ENCODE peak calls at places on chromosomes 4 and X, in six cellular contexts. R, T, Q, C, K and U are unnamed samples.

GRCh38 chr4:51943221-51943620 is 76.9 kb downstream of the LRRC66 start:
- DNase-seq in T (no peak), K (no peak), R (no peak), C (no peak), Q (no peak), U (no peak)

GRCh38 chr4:154491341-154491679 is 289 bp downstream of the DCHS2 start:
- DNase-seq in Q (no peak), K (no peak), R (no peak), C (peak; percentile 58), T (no peak), U (no peak)

GRCh38 chr4:89492476-89493110 is 185.0 kb upstream of the GPRIN3 start:
- DNase-seq in K (no peak), T (no peak), C (no peak), Q (peak; percentile 94), R (no peak), U (no peak)

GRCh38 chr4:156038772-156039171 is 85.1 kb upstream of the CTSO start:
- DNase-seq in R (no peak), Q (no peak), K (no peak), T (no peak), C (no peak), U (no peak)

GRCh38 chr4:16583764-16584163 is 314.7 kb downstream of the LDB2 start:
- DNase-seq in K (no peak), Q (no peak), R (no peak), T (no peak), C (no peak), U (no peak)

GRCh38 chrX:68647156-68647957 is at the start of gene STARD8:
- DNase-seq in T (no peak), C (peak; percentile 65), K (no peak), R (no peak), Q (peak; percentile 57), U (no peak)

GRCh38 chr4:176193898-176194297 is 1.5 kb downstream of the SPATA4 start:
- DNase-seq in C (no peak), R (no peak), Q (peak; percentile 43), T (no peak), K (no peak), U (no peak)

GRCh38 chr4:105191621-105192210 is 45.0 kb downstream of the TET2 start:
- DNase-seq in R (no peak), T (no peak), K (peak; percentile 81), Q (peak; percentile 67), C (no peak), U (no peak)

GRCh38 chr4:37510626-37511025 is 175.6 kb downstream of the RELL1 start:
- DNase-seq in Q (no peak), C (no peak), T (no peak), K (no peak), R (no peak), U (no peak)

GRCh38 chrX:14076639-14077038 is 46.9 kb upstream of the GEMIN8 start:
- DNase-seq in T (no peak), C (no peak), R (no peak), Q (no peak), K (no peak), U (no peak)

DNA sequence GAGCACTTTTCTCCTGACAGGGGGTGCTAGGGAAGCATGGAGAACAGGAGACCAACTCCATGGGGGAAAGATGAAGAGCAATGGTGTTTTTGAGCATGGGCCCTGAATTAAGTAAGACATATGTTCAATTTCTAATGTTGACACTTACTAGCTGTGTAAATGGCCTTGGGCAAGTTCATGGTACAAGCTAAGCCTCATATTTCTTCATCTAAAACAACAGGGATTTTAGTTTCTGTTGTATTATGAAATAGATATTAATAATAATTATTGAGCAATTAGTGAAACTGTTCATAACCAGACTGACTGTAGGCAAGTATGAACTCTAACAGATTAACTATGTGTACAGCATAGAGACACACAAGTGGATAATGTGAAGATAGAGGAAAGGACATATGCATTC is 515.0 kb upstream of the FAT1 start:
- DNase-seq in K (no peak), Q (no peak), R (no peak), T (no peak), C (no peak), U (no peak)
- H3K27me3 ChIP-seq in K (no peaks in the 10 kb centered on the region), Q (no peaks in the 10 kb centered on the region), R (no peaks in the 10 kb centered on the region), T (no peaks in the 10 kb centered on the region), C (no peaks in the 10 kb centered on the region), U (no peaks in the 10 kb centered on the region)

GRCh38 chrX:10597871-10598270 is 22.5 kb downstream of the MID1 start:
- DNase-seq in C (peak; percentile 57), R (no peak), T (no peak), Q (peak; percentile 63), K (no peak), U (no peak)
- TF ChIP-seq CTCF in C (no peak), R (no peak), T (no peak), Q (peak; percentile 46), K (peak; percentile 56), U (peak; percentile 56)

GRCh38 chr4:13411942-13412341 is 72.2 kb downstream of the RAB28 start:
- DNase-seq in K (no peak), Q (no peak), C (no peak), T (no peak), R (no peak), U (no peak)
- TF ChIP-seq POLR2A in K (no peak), Q (no peak), C (no peak), T (no peak), R (no peak), U (no peak)

GRCh38 chrX:126448681-126449080 is 103.9 kb downstream of the DCAF12L1 start:
- DNase-seq in Q (no peak), R (no peak), K (no peak), C (no peak), T (no peak), U (no peak)
- H3K27me3 ChIP-seq in Q (no peaks in the 10 kb centered on the region), R (no peaks in the 10 kb centered on the region), K (no peaks in the 10 kb centered on the region), C (no peaks in the 10 kb centered on the region), T (no peaks in the 10 kb centered on the region), U (no peaks in the 10 kb centered on the region)

GRCh38 chr4:112510468-112511293 is 5.3 kb downstream of the NEUROG2 start:
- DNase-seq in C (no peak), K (no peak), Q (no peak), R (no peak), T (no peak), U (no peak)
- TF ChIP-seq CTCF in C (no peak), K (no peak), Q (no peak), R (no peak), T (no peak), U (no peak)

DNA sequence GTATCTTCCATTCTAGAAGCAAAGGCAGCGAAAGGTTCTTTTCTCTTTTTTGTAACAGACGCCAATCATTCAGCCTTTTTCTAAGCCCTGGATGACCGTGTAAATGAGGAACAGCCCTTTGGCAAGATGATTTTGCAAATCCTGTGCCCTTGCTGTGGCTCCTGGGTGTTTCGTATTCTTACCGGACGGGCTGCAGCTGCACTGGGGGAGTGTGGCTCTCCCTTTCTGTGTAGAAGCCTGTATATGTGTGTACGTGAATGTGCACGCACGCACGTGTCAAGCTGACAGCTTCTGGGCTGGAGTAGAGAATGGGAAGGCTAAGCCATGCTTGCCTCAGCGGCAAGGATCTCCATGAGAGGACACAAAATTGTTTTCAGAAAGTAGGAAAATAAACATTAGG is 8.2 kb downstream of the GRPEL1 start:
- DNase-seq in R (peak; percentile 14), C (no peak), Q (no peak), T (no peak), K (no peak), U (no peak)
- TF ChIP-seq POLR2A in R (no peak), C (no peak), Q (no peak), T (no peak), K (no peak), U (no peak)

GRCh38 chrX:15567267-15567666 is 33.5 kb downstream of the ACE2 start:
- DNase-seq in K (no peak), T (no peak), R (no peak), Q (no peak), C (no peak), U (no peak)
- H3K27me3 ChIP-seq in K (no peaks in the 10 kb centered on the region), T (peaks cover 53% of the 10 kb centered on the region), R (no peaks in the 10 kb centered on the region), Q (no peaks in the 10 kb centered on the region), C (peaks cover 22% of the 10 kb centered on the region), U (no peaks in the 10 kb centered on the region)

DNA sequence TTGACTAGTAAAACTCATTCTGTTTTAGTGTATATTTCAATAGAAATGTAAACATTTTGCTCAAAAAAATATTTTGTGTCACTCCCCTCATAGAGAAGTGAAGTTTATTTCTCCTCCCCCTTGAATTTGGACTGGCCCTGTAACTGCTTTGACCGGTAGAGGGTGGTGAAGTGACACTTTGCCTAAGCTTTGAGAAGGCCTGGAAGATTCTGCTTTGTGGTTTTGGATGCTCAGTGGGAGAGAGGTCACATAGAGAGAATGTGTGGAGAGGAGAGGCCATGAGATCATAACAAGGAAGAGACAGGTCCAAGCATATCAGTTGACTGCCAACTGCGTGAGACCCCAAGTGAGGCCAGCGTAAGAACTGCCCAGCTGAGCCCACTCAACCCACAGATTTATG is 19.1 kb upstream of the ARX start:
- DNase-seq in Q (no peak), T (no peak), K (no peak), R (no peak), C (no peak), U (no peak)
- TF ChIP-seq CTCF in Q (no peak), T (no peak), K (no peak), R (no peak), C (no peak), U (no peak)

GRCh38 chrX:103686199-103687072 is at the start of gene MORF4L2:
- DNase-seq in C (peak; percentile 99), R (peak; percentile 87), Q (peak; percentile 98), K (peak; percentile 95), T (peak; percentile 98), U (peak; percentile 92)

GRCh38 chrX:103688949-103689348 is 2.5 kb upstream of the MORF4L2 start:
- DNase-seq in K (no peak), R (no peak), C (no peak), T (no peak), Q (peak; percentile 29), U (no peak)

GRCh38 chrX:103685396-103685795 is 1.1 kb downstream of the MORF4L2 start:
- DNase-seq in C (no peak), T (no peak), R (no peak), K (no peak), Q (no peak), U (no peak)

GRCh38 chrX:103687073-103687695 is 685 bp upstream of the MORF4L2 start:
- DNase-seq in R (peak; percentile 92), K (no peak), Q (no peak), T (peak; percentile 85), C (peak; percentile 94), U (peak; percentile 89)

GRCh38 chrX:103687696-103688191 is 1.2 kb upstream of the MORF4L2 start:
- DNase-seq in K (peak; percentile 37), T (peak; percentile 48), Q (peak; percentile 79), R (peak; percentile 84), C (peak; percentile 90), U (peak; percentile 51)
- TF ChIP-seq POLR2A in K (no peak), T (no peak), Q (no peak), R (peak; percentile 54), C (peak; percentile 14), U (peak; percentile 2)

GRCh38 chr4:48483006-48483776 is at the start of gene SLC10A4:
- DNase-seq in R (no peak), Q (no peak), C (peak; percentile 71), T (no peak), K (no peak), U (no peak)
- H3K27me3 ChIP-seq in R (no peaks in the 10 kb centered on the region), Q (peaks cover 70% of the 10 kb centered on the region), C (peaks cover 30% of the 10 kb centered on the region), T (peaks cover 43% of the 10 kb centered on the region), K (peaks cover 8% of the 10 kb centered on the region), U (peaks cover 6% of the 10 kb centered on the region)